ENCODE peak calls at places on chromosome 1, in nine cellular contexts. M is activated CD8-positive, alpha-beta T cell treated with anti-CD3 and anti-CD28 coated beads for 36 hours; O is foreskin keratinocyte; J is adrenal gland; X is stomach; Q is astrocyte of the spinal cord; N is IMR-90; U is sigmoid colon; D is dorsolateral prefrontal cortex. A is an unnamed sample.

GRCh38 chr1:6385673-6386191 is 7.8 kb downstream of the ACOT7 start:
- DNase-seq in M (no peak), O (peak), J (peak), X (no peak), Q (peak), N (peak), U (peak), D (peak), A (no peak)

GRCh38 chr1:12152106-12152891 is 14.5 kb upstream of the TNFRSF1B start:
- DNase-seq in M (peak), O (no peak), J (no peak), X (no peak), Q (no peak), N (no peak), U (no peak), D (no peak), A (no peak)

GRCh38 chr1:63318255-63319068 is 3.9 kb upstream of the FOXD3 start:
- DNase-seq in M (no peak), O (no peak), J (no peak), X (no peak), Q (no peak), N (no peak), U (no peak), D (no peak), A (no peak)

GRCh38 chr1:164583835-164584539 is 25.0 kb downstream of the PBX1 start:
- DNase-seq in M (no peak), O (no peak), J (no peak), X (no peak), Q (no peak), N (no peak), U (no peak), D (no peak), A (no peak)

GRCh38 chr1:203126866-203127671 is 457 bp upstream of the ADORA1 start:
- DNase-seq in M (no peak), O (no peak), J (no peak), X (no peak), Q (no peak), N (peak), U (no peak), D (no peak), A (no peak)

GRCh38 chr1:61631436-61631835 is 93.5 kb downstream of the TM2D1 start:
- DNase-seq in M (no peak), O (no peak), J (no peak), X (no peak), Q (no peak), N (no peak), U (no peak), D (no peak), A (no peak)

GRCh38 chr1:119565131-119565772 is 58.2 kb downstream of the HSD3B1 start:
- DNase-seq in M (no peak), O (no peak), J (no peak), X (no peak), Q (no peak), N (no peak), U (no peak), D (no peak), A (no peak)

GRCh38 chr1:184622136-184622823 is 132.4 kb downstream of the EDEM3 start:
- DNase-seq in M (no peak), O (no peak), J (peak), X (peak), Q (peak), N (peak), U (peak), D (no peak), A (no peak)

GRCh38 chr1:10794724-10795304 is 1.6 kb downstream of the CASZ1 start:
- DNase-seq in M (peak), O (no peak), J (no peak), X (no peak), Q (no peak), N (no peak), U (peak), D (no peak), A (peak)

GRCh38 chr1:1021010-1021845 is 1.3 kb downstream of the AGRN start:
- DNase-seq in M (no peak), O (no peak), J (peak), X (peak), Q (peak), N (peak), U (peak), D (no peak), A (no peak)

GRCh38 chr1:170290971-170291370 is 145.2 kb downstream of the NTMT2 start:
- DNase-seq in M (no peak), O (no peak), J (no peak), X (no peak), Q (peak), N (peak), U (no peak), D (no peak), A (no peak)

GRCh38 chr1:64470670-64471217 is 815 bp downstream of the CACHD1 start:
- DNase-seq in M (peak), O (peak), J (peak), X (peak), Q (peak), N (no peak), U (peak), D (no peak), A (no peak)

GRCh38 chr1:157992031-157992568 is 1.3 kb upstream of the KIRREL1 start:
- DNase-seq in M (peak), O (peak), J (peak), X (peak), Q (peak), N (peak), U (peak), D (peak), A (no peak)

GRCh38 chr1:14363707-14364413 is 234.6 kb upstream of the KAZN start:
- DNase-seq in M (no peak), O (no peak), J (no peak), X (no peak), Q (no peak), N (no peak), U (no peak), D (no peak), A (no peak)

GRCh38 chr1:201515895-201516294 is 9.0 kb upstream of the CSRP1 start:
- DNase-seq in M (no peak), O (no peak), J (no peak), X (no peak), Q (no peak), N (no peak), U (no peak), D (no peak), A (no peak)

GRCh38 chr1:7594714-7595295 is 176.3 kb upstream of the VAMP3 start:
- DNase-seq in M (no peak), O (no peak), J (no peak), X (no peak), Q (no peak), N (no peak), U (peak), D (no peak), A (peak)

GRCh38 chr1:19344831-19345230 is 32.7 kb downstream of the SLC66A1 start:
- DNase-seq in M (no peak), O (no peak), J (no peak), X (no peak), Q (no peak), N (no peak), U (no peak), D (no peak), A (no peak)

GRCh38 chr1:32334864-32335618 is 992 bp downstream of the MARCKSL1 start:
- DNase-seq in M (peak), O (no peak), J (peak), X (peak), Q (no peak), N (peak), U (peak), D (peak), A (no peak)
- TF ChIP-seq CTCF in M (peak), O (peak), J (peak), X (peak), Q (peak), N (peak), U (peak), D (peak), A (peak)

GRCh38 chr1:155057788-155058211 is 5.7 kb upstream of the EFNA4 start:
- DNase-seq in M (no peak), O (no peak), J (no peak), X (no peak), Q (no peak), N (no peak), U (no peak), D (no peak), A (no peak)
- TF ChIP-seq CTCF in M (no peak), O (peak), J (no peak), X (no peak), Q (peak), N (no peak), U (no peak), D (no peak), A (no peak)

DNA sequence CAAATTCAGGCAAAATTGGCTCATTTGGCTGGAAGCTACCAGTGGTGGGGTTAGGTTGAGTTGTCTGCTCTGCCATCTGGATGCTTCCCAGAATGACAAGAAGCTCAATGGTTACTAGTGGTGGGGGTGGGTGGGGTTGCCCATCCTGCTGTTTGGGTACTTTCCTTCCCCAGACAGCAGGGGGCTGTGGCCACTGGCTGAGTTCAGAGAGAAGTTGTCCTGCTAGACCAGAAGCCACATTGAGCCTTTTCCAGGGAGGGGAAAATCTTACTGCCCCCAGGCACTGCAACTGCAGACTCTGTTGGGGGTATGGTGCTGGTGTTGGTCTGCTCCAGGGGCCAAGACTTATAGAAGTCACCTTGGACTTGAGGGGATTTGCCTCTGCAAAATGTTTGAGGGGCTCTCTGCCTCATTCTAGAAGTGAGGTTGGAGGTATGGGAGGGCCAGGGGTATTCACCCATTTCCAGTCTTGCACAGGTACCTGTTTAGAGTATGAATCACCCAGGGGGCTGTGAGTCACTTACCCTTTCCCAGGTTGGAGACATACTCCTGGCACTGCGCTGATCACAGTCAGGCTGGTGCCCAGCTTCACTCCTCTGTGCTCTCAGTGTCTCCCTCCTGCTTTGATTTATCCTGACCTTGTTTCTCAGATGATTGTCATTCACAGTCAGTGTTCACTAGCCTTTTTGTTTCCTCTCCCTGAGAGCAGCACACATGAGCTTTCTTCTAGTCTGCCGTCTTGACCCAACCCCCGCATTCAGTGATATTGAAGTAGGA is 89.1 kb upstream of the NEGR1 start:
- DNase-seq in M (no peak), O (peak), J (no peak), X (no peak), Q (no peak), N (no peak), U (no peak), D (no peak), A (no peak)
- TF ChIP-seq CTCF in M (no peak), O (no peak), J (no peak), X (no peak), Q (peak), N (no peak), U (no peak), D (no peak), A (no peak)

GRCh38 chr1:156970017-156970416 is 49.6 kb downstream of the LRRC71 start:
- DNase-seq in M (no peak), O (no peak), J (no peak), X (no peak), Q (no peak), N (peak), U (no peak), D (no peak), A (no peak)
- TF ChIP-seq CTCF in M (no peak), O (peak), J (no peak), X (no peak), Q (peak), N (no peak), U (no peak), D (no peak), A (peak)

DNA sequence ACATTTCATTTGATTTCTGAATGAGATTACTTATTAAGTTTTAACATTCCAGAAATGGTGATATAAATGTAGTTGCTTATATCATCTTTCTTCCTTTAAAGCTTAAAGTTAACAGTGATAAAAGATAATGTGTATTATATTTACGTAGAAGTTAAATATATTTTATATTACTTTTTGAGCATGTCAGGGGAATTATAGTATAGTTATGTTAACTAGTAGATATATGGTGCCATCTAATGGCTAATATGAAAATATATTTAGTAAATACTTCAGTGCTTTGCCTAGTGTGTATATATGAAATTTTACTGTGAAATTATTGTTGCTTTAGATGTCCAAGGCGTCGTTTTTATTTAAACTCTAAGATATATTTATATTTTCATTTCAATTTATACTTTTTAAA is 51.5 kb downstream of the SYT14 start:
- DNase-seq in M (no peak), O (no peak), J (no peak), X (no peak), Q (peak), N (peak), U (no peak), D (no peak), A (no peak)
- TF ChIP-seq CTCF in M (peak), O (peak), J (peak), X (peak), Q (no peak), N (peak), U (peak), D (peak), A (peak)

A was measured in chondrocyte.